ENCODE peak calls at places on chromosomes 13 and 19, in four cellular contexts. C is H9, Z is right cardiac atrium, R is ACHN. V is an unnamed sample.
A peak's percentile ranks its signal among the peaks of the same experiment; 100 is the strongest.

GRCh38 chr13:74443623-74444022 is 309.4 kb upstream of the KLF12 start:
- DNase-seq in C (no peak), Z (no peak), R (no peak), V (no peak)

GRCh38 chr13:110067355-110068175 is 239.4 kb downstream of the COL4A1 start:
- DNase-seq in C (no peak), Z (no peak), R (no peak), V (no peak)

GRCh38 chr19:28691683-28692082 is 521.3 kb downstream of the UQCRFS1 start:
- DNase-seq in C (no peak), Z (no peak), R (no peak), V (no peak)

GRCh38 chr13:43935878-43936277 is 56.2 kb downstream of the LACC1 start:
- DNase-seq in C (no peak), Z (no peak), R (no peak), V (no peak)

GRCh38 chr19:10533656-10534386 is 9.9 kb upstream of the ATG4D start:
- DNase-seq in C (no peak), Z (no peak), R (no peak), V (no peak)

GRCh38 chr13:102825921-102826706 is 19.7 kb upstream of the ERCC5 start:
- DNase-seq in C (no peak), Z (no peak), R (peak; percentile 88), V (no peak)

GRCh38 chr19:48719263-48720171 is at the start of gene MAMSTR:
- DNase-seq in C (peak; percentile 39), Z (peak; percentile 80), R (no peak), V (peak; percentile 83)

GRCh38 chr13:106755542-106755941 is 187.6 kb upstream of the ARGLU1 start:
- DNase-seq in C (no peak), Z (no peak), R (no peak), V (no peak)

GRCh38 chr13:105139048-105139379 is 1396.4 kb downstream of the EFNB2 start:
- DNase-seq in C (no peak), Z (no peak), R (no peak), V (no peak)

GRCh38 chr13:94433055-94433947 is 46.2 kb downstream of the DCT start:
- DNase-seq in C (peak; percentile 41), Z (peak; percentile 70), R (no peak), V (no peak)

GRCh38 chr13:49908637-49909036 is 27.5 kb downstream of the SPRYD7 start:
- DNase-seq in C (peak; percentile 29), Z (no peak), R (peak; percentile 1), V (no peak)

GRCh38 chr13:41916173-41916954 is 44.5 kb downstream of the VWA8 start:
- DNase-seq in C (no peak), Z (no peak), R (peak; percentile 24), V (no peak)

GRCh38 chr19:9782282-9782681 is 13.7 kb upstream of the ZNF846 start:
- DNase-seq in C (no peak), Z (no peak), R (no peak), V (no peak)

GRCh38 chr13:27283906-27284523 is 13.4 kb downstream of the RASL11A start:
- DNase-seq in C (peak; percentile 19), Z (no peak), R (peak; percentile 41), V (no peak)

GRCh38 chr13:94280357-94280756 is 199.1 kb downstream of the DCT start:
- DNase-seq in C (no peak), Z (no peak), R (no peak), V (no peak)

GRCh38 chr19:3451451-3451866 is 28.9 kb downstream of the SMIM24 start:
- DNase-seq in C (no peak), Z (no peak), R (no peak), V (no peak)

GRCh38 chr13:99403458-99403971 is 96.3 kb upstream of the GPR183 start:
- DNase-seq in C (no peak), Z (no peak), R (no peak), V (no peak)

GRCh38 chr13:96792736-96793444 is 201.4 kb downstream of the OXGR1 start:
- DNase-seq in C (no peak), Z (peak; percentile 33), R (no peak), V (no peak)

GRCh38 chr13:52127378-52127777 is 1.5 kb downstream of the NEK5 start:
- DNase-seq in C (no peak), Z (no peak), R (peak; percentile 5), V (no peak)